ENCODE peak calls at places on chromosomes 6 and 20, in five cellular contexts. One of them, this sample, is unnamed.

GRCh38 chr6:14246876-14247275 is 129.3 kb downstream of the CD83 start:
- DNase-seq in HCT116: no peak
- DNase-seq in fibroblast of lung: no peak
- DNase-seq in B cell: no peak
- DNase-seq in mesothelial cell of epicardium: no peak
- DNase-seq in this sample: no peak

GRCh38 chr6:162118706-162119105 is 608.9 kb downstream of the PRKN start:
- DNase-seq in HCT116: no peak
- DNase-seq in fibroblast of lung: no peak
- DNase-seq in B cell: no peak
- DNase-seq in mesothelial cell of epicardium: no peak
- DNase-seq in this sample: no peak

GRCh38 chr6:163946437-163946836 is 531.9 kb downstream of the QKI start:
- DNase-seq in HCT116: no peak
- DNase-seq in fibroblast of lung: no peak
- DNase-seq in B cell: no peak
- DNase-seq in mesothelial cell of epicardium: no peak
- DNase-seq in this sample: no peak

GRCh38 chr6:167512926-167513325 is 188.0 kb downstream of the TTLL2 start:
- DNase-seq in HCT116: no peak
- DNase-seq in fibroblast of lung: no peak
- DNase-seq in B cell: no peak
- DNase-seq in mesothelial cell of epicardium: no peak
- DNase-seq in this sample: no peak

GRCh38 chr6:15062311-15063252 is 183.3 kb upstream of the JARID2 start:
- DNase-seq in HCT116: no peak
- DNase-seq in fibroblast of lung: peak; percentile 99
- DNase-seq in B cell: no peak
- DNase-seq in mesothelial cell of epicardium: no peak
- DNase-seq in this sample: peak; percentile 67

GRCh38 chr6:38503032-38503784 is 136.5 kb downstream of the BTBD9 start:
- DNase-seq in HCT116: no peak
- DNase-seq in fibroblast of lung: no peak
- DNase-seq in B cell: no peak
- DNase-seq in mesothelial cell of epicardium: no peak
- DNase-seq in this sample: no peak

GRCh38 chr6:47376930-47377329 is 67.2 kb upstream of the TNFRSF21 start:
- DNase-seq in HCT116: no peak
- DNase-seq in fibroblast of lung: no peak
- DNase-seq in B cell: no peak
- DNase-seq in mesothelial cell of epicardium: no peak
- DNase-seq in this sample: no peak

GRCh38 chr20:34179636-34180360 is 61.4 kb upstream of the ASIP start:
- DNase-seq in HCT116: no peak
- DNase-seq in fibroblast of lung: peak; percentile 12
- DNase-seq in B cell: no peak
- DNase-seq in mesothelial cell of epicardium: no peak
- DNase-seq in this sample: no peak

GRCh38 chr6:151379933-151380847 is 11.2 kb downstream of the ZBTB2 start:
- DNase-seq in HCT116: no peak
- DNase-seq in fibroblast of lung: peak; percentile 31
- DNase-seq in B cell: peak; percentile 55
- DNase-seq in mesothelial cell of epicardium: no peak
- DNase-seq in this sample: no peak

GRCh38 chr20:12966468-12967085 is 42.2 kb upstream of the SPTLC3 start:
- DNase-seq in HCT116: no peak
- DNase-seq in fibroblast of lung: peak; percentile 42
- DNase-seq in B cell: no peak
- DNase-seq in mesothelial cell of epicardium: no peak
- DNase-seq in this sample: peak; percentile 10

GRCh38 chr20:50301165-50301564 is 110.5 kb downstream of the CEBPB start:
- DNase-seq in HCT116: no peak
- DNase-seq in fibroblast of lung: no peak
- DNase-seq in B cell: no peak
- DNase-seq in mesothelial cell of epicardium: no peak
- DNase-seq in this sample: no peak

GRCh38 chr6:151014404-151015150 is 149.1 kb downstream of the MTHFD1L start:
- DNase-seq in HCT116: peak; percentile 75
- DNase-seq in fibroblast of lung: peak; percentile 49
- DNase-seq in B cell: peak; percentile 40
- DNase-seq in mesothelial cell of epicardium: peak; percentile 56
- DNase-seq in this sample: peak; percentile 32

GRCh38 chr6:111605100-111605748 is 454 bp downstream of the TRAF3IP2 start:
- DNase-seq in HCT116: no peak
- DNase-seq in fibroblast of lung: peak; percentile 84
- DNase-seq in B cell: peak; percentile 25
- DNase-seq in mesothelial cell of epicardium: no peak
- DNase-seq in this sample: peak; percentile 94

GRCh38 chr20:2756056-2756611 is 44.3 kb downstream of the CPXM1 start:
- DNase-seq in HCT116: peak; percentile 19
- DNase-seq in fibroblast of lung: peak; percentile 24
- DNase-seq in B cell: no peak
- DNase-seq in mesothelial cell of epicardium: no peak
- DNase-seq in this sample: no peak

GRCh38 chr6:1362643-1363042 is 26.7 kb upstream of the FOXF2 start:
- DNase-seq in HCT116: no peak
- DNase-seq in fibroblast of lung: no peak
- DNase-seq in B cell: no peak
- DNase-seq in mesothelial cell of epicardium: no peak
- DNase-seq in this sample: no peak

GRCh38 chr6:20266851-20267608 is 54.8 kb upstream of the MBOAT1 start:
- DNase-seq in HCT116: peak; percentile 92
- DNase-seq in fibroblast of lung: peak; percentile 9
- DNase-seq in B cell: no peak
- DNase-seq in mesothelial cell of epicardium: no peak
- DNase-seq in this sample: no peak

GRCh38 chr20:54208492-54209044 is 681 bp downstream of the PFDN4 start:
- DNase-seq in HCT116: no peak
- DNase-seq in fibroblast of lung: peak; percentile 68
- DNase-seq in B cell: no peak
- DNase-seq in mesothelial cell of epicardium: no peak
- DNase-seq in this sample: no peak

GRCh38 chr20:43461894-43462293 is 4.2 kb downstream of the SRSF6 start:
- DNase-seq in HCT116: no peak
- DNase-seq in fibroblast of lung: no peak
- DNase-seq in B cell: no peak
- DNase-seq in mesothelial cell of epicardium: no peak
- DNase-seq in this sample: no peak

GRCh38 chr6:160750276-160750689 is 48.2 kb downstream of the PLG start:
- DNase-seq in HCT116: peak; percentile 18
- DNase-seq in fibroblast of lung: no peak
- DNase-seq in B cell: no peak
- DNase-seq in mesothelial cell of epicardium: no peak
- DNase-seq in this sample: no peak
- TF ChIP-seq CTCF in HCT116: peak; percentile 80
- TF ChIP-seq CTCF in fibroblast of lung: no peak
- TF ChIP-seq CTCF in B cell: peak; percentile 28
- TF ChIP-seq CTCF in mesothelial cell of epicardium: no peak
- TF ChIP-seq CTCF in this sample: peak; percentile 24

GRCh38 chr6:96301781-96302180 is 219.8 kb upstream of the UFL1 start:
- DNase-seq in HCT116: peak; percentile 33
- DNase-seq in fibroblast of lung: peak; percentile 37
- DNase-seq in B cell: no peak
- DNase-seq in mesothelial cell of epicardium: no peak
- DNase-seq in this sample: no peak
- TF ChIP-seq CTCF in HCT116: no peak
- TF ChIP-seq CTCF in fibroblast of lung: no peak
- TF ChIP-seq CTCF in B cell: no peak
- TF ChIP-seq CTCF in mesothelial cell of epicardium: no peak
- TF ChIP-seq CTCF in this sample: no peak

GRCh38 chr6:143700684-143701342 is 23.0 kb downstream of the PHACTR2 start:
- DNase-seq in HCT116: no peak
- DNase-seq in fibroblast of lung: peak; percentile 65
- DNase-seq in B cell: no peak
- DNase-seq in mesothelial cell of epicardium: no peak
- DNase-seq in this sample: no peak

GRCh38 chr6:143697401-143697800 is 19.6 kb downstream of the PHACTR2 start:
- DNase-seq in HCT116: no peak
- DNase-seq in fibroblast of lung: no peak
- DNase-seq in B cell: no peak
- DNase-seq in mesothelial cell of epicardium: no peak
- DNase-seq in this sample: no peak

GRCh38 chr6:143701343-143702234 is 23.8 kb downstream of the PHACTR2 start:
- DNase-seq in HCT116: no peak
- DNase-seq in fibroblast of lung: no peak
- DNase-seq in B cell: no peak
- DNase-seq in mesothelial cell of epicardium: no peak
- DNase-seq in this sample: no peak

GRCh38 chr6:143698329-143698728 is 20.6 kb downstream of the PHACTR2 start:
- DNase-seq in HCT116: no peak
- DNase-seq in fibroblast of lung: no peak
- DNase-seq in B cell: no peak
- DNase-seq in mesothelial cell of epicardium: no peak
- DNase-seq in this sample: no peak

DNA sequence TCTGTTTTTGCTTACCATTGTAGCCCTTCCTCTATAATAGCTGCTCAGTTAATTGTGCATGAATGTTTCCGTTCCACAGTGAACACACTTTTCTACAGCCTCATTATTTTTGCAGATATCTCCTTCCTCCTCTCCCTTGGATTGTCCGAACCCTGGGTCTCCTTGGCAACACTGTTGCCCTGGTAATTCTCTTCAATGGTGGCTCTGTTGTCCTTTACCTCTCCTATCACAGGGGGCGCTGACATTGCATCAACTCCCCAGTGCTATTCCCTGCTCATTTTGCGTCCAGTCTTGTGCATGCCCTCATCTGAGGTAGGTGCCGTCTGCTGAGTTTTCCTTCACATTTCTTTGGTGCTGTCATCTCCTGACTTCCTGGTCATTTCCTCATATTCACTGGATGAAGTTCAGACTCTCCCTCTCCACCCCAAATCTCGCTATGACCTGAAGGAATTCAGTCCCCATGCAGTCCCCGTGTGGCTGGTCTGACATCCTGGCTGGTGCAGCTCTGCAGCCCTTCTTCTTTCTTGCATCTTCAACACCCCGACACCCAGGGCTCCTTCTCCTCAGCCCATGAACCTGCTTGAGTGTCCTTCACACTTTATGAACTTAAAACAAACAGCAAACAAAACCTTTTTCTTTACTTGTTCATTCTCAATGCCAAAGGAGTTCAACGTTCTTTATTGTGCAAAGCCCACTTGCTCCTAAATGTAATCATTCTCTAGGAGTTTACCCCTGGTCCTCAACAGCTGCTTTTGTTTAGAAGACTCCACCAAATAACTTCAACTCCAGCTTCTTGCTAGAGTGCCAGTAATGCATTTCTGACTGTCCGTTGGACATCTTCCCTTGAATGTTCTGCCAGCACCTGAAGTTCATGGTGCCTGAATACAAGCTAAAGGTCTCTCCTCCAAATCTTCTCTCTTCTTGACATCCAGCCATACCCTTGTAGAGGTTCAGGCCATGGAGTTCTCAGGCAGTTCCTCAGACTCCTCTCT is 21.3 kb downstream of the PHACTR2 start:
- DNase-seq in HCT116: no peak
- DNase-seq in fibroblast of lung: no peak
- DNase-seq in B cell: no peak
- DNase-seq in mesothelial cell of epicardium: no peak
- DNase-seq in this sample: no peak
- TF ChIP-seq CTCF in HCT116: no peak
- TF ChIP-seq CTCF in fibroblast of lung: no peak
- TF ChIP-seq CTCF in B cell: no peak
- TF ChIP-seq CTCF in mesothelial cell of epicardium: no peak
- TF ChIP-seq CTCF in this sample: no peak

GRCh38 chr6:16821834-16822264 is 60.6 kb upstream of the ATXN1 start:
- DNase-seq in HCT116: no peak
- DNase-seq in fibroblast of lung: no peak
- DNase-seq in B cell: no peak
- DNase-seq in mesothelial cell of epicardium: no peak
- DNase-seq in this sample: no peak

GRCh38 chr6:16818992-16819626 is 57.8 kb upstream of the ATXN1 start:
- DNase-seq in HCT116: no peak
- DNase-seq in fibroblast of lung: no peak
- DNase-seq in B cell: no peak
- DNase-seq in mesothelial cell of epicardium: no peak
- DNase-seq in this sample: no peak

GRCh38 chr6:16822529-16822928 is 61.3 kb upstream of the ATXN1 start:
- DNase-seq in HCT116: no peak
- DNase-seq in fibroblast of lung: no peak
- DNase-seq in B cell: no peak
- DNase-seq in mesothelial cell of epicardium: no peak
- DNase-seq in this sample: no peak

GRCh38 chr6:16817594-16817993 is 56.3 kb upstream of the ATXN1 start:
- DNase-seq in HCT116: no peak
- DNase-seq in fibroblast of lung: no peak
- DNase-seq in B cell: no peak
- DNase-seq in mesothelial cell of epicardium: no peak
- DNase-seq in this sample: no peak

GRCh38 chr6:16819752-16820151 is 58.5 kb upstream of the ATXN1 start:
- DNase-seq in HCT116: no peak
- DNase-seq in fibroblast of lung: peak; percentile 22
- DNase-seq in B cell: no peak
- DNase-seq in mesothelial cell of epicardium: no peak
- DNase-seq in this sample: peak; percentile 12
- TF ChIP-seq CTCF in HCT116: peak; percentile 42
- TF ChIP-seq CTCF in fibroblast of lung: peak; percentile 21
- TF ChIP-seq CTCF in B cell: no peak
- TF ChIP-seq CTCF in mesothelial cell of epicardium: no peak
- TF ChIP-seq CTCF in this sample: peak; percentile 44

GRCh38 chr6:3446197-3446596 is 10.7 kb downstream of the SLC22A23 start:
- DNase-seq in HCT116: no peak
- DNase-seq in fibroblast of lung: no peak
- DNase-seq in B cell: no peak
- DNase-seq in mesothelial cell of epicardium: no peak
- DNase-seq in this sample: no peak

GRCh38 chr6:3442444-3443220 is 14.2 kb downstream of the SLC22A23 start:
- DNase-seq in HCT116: no peak
- DNase-seq in fibroblast of lung: peak; percentile 94
- DNase-seq in B cell: no peak
- DNase-seq in mesothelial cell of epicardium: no peak
- DNase-seq in this sample: no peak

GRCh38 chr6:3444276-3445088 is 12.4 kb downstream of the SLC22A23 start:
- DNase-seq in HCT116: no peak
- DNase-seq in fibroblast of lung: no peak
- DNase-seq in B cell: no peak
- DNase-seq in mesothelial cell of epicardium: no peak
- DNase-seq in this sample: no peak

GRCh38 chr6:3440911-3441310 is 15.9 kb downstream of the SLC22A23 start:
- DNase-seq in HCT116: no peak
- DNase-seq in fibroblast of lung: no peak
- DNase-seq in B cell: no peak
- DNase-seq in mesothelial cell of epicardium: no peak
- DNase-seq in this sample: no peak

DNA sequence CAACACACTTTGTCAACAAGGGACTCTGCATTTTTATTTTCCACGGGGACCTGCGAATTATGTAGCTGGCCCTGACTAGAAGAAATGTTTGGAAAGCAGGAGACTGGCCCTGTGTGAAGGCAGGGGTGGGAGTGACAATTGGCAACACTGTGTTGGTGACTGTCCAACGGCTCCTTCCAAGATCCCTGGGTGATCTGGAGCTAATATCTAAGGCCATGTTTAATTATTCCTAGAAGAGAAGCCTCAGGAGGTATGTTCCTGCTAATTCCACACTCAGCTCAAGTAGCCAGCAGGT is 13.7 kb downstream of the SLC22A23 start:
- DNase-seq in HCT116: no peak
- DNase-seq in fibroblast of lung: no peak
- DNase-seq in B cell: no peak
- DNase-seq in mesothelial cell of epicardium: no peak
- DNase-seq in this sample: no peak
- TF ChIP-seq CTCF in HCT116: no peak
- TF ChIP-seq CTCF in fibroblast of lung: no peak
- TF ChIP-seq CTCF in B cell: no peak
- TF ChIP-seq CTCF in mesothelial cell of epicardium: no peak
- TF ChIP-seq CTCF in this sample: no peak

This sample was measured in AG09319.